ENCODE peak calls at places on chromosome 4, in six cellular contexts. G, C, U, W, P and Z are unnamed samples.

GRCh38 chr4:148453833-148454232 is 11.6 kb upstream of the NR3C2 start:
- DNase-seq in G (no peak), C (no peak), U (no peak), W (no peak), P (no peak), Z (no peak)

GRCh38 chr4:93414041-93414440 is 414.5 kb upstream of the ATOH1 start:
- DNase-seq in G (no peak), C (no peak), U (no peak), W (no peak), P (no peak), Z (no peak)

GRCh38 chr4:8759987-8760386 is 111.7 kb downstream of the HMX1 start:
- DNase-seq in G (no peak), C (peak), U (no peak), W (no peak), P (no peak), Z (no peak)

GRCh38 chr4:2341261-2341841 is 77.1 kb downstream of the ZFYVE28 start:
- DNase-seq in G (no peak), C (no peak), U (no peak), W (no peak), P (no peak), Z (no peak)

GRCh38 chr4:84985952-84986351 is 19.5 kb upstream of the WDFY3 start:
- DNase-seq in G (peak), C (no peak), U (no peak), W (no peak), P (peak), Z (peak)

GRCh38 chr4:69763233-69763632 is 2.8 kb upstream of the SULT1B1 start:
- DNase-seq in G (no peak), C (no peak), U (no peak), W (no peak), P (no peak), Z (no peak)

GRCh38 chr4:79874197-79874596 is 198.8 kb downstream of the ANTXR2 start:
- DNase-seq in G (no peak), C (no peak), U (no peak), W (no peak), P (no peak), Z (no peak)

GRCh38 chr4:183411291-183411861 is 33.1 kb upstream of the CDKN2AIP start:
- DNase-seq in G (no peak), C (no peak), U (no peak), W (no peak), P (peak), Z (no peak)

GRCh38 chr4:142264961-142265360 is 581.1 kb downstream of the INPP4B start:
- DNase-seq in G (peak), C (no peak), U (no peak), W (no peak), P (peak), Z (peak)

GRCh38 chr4:4867745-4868505 is 8.5 kb downstream of the MSX1 start:
- DNase-seq in G (no peak), C (no peak), U (no peak), W (no peak), P (peak), Z (no peak)

GRCh38 chr4:87677731-87678130 is 27.7 kb downstream of the DMP1 start:
- DNase-seq in G (no peak), C (no peak), U (no peak), W (peak), P (no peak), Z (peak)

GRCh38 chr4:55364691-55365346 is 18.8 kb downstream of the SRD5A3 start:
- DNase-seq in G (peak), C (no peak), U (no peak), W (peak), P (no peak), Z (no peak)

GRCh38 chr4:147801820-147802219 is 69.9 kb downstream of the ARHGAP10 start:
- DNase-seq in G (no peak), C (no peak), U (no peak), W (no peak), P (no peak), Z (no peak)

GRCh38 chr4:13329963-13330362 is 154.2 kb downstream of the RAB28 start:
- DNase-seq in G (peak), C (no peak), U (no peak), W (no peak), P (peak), Z (peak)

GRCh38 chr4:186472948-186473347 is 82.4 kb downstream of the MTNR1A start:
- DNase-seq in G (peak), C (no peak), U (no peak), W (no peak), P (peak), Z (peak)